ENCODE peak calls at places on chromosome 14, in four cellular contexts. W is H1, O is GM12878, J is HepG2. E is an unnamed sample.

GRCh38 chr14:23556700-23557440 is 799 bp downstream of the THTPA start:
- DNase-seq in W (no peak), J (no peak), O (no peak), E (no peak)

GRCh38 chr14:26966942-26967341 is 369.1 kb upstream of the NOVA1 start:
- DNase-seq in W (no peak), J (no peak), O (no peak), E (no peak)

GRCh38 chr14:61528591-61529021 is 166.7 kb upstream of the HIF1A start:
- DNase-seq in W (no peak), J (no peak), O (no peak), E (no peak)

GRCh38 chr14:59407246-59407615 is 57.9 kb downstream of the GPR135 start:
- DNase-seq in J (peak), W (no peak), O (no peak), E (no peak)

GRCh38 chr14:95065411-95065810 is 91.9 kb downstream of the DICER1 start:
- DNase-seq in J (no peak), W (no peak), O (no peak), E (no peak)

GRCh38 chr14:98855926-98856325 is 416.1 kb downstream of the BCL11B start:
- DNase-seq in O (no peak), J (no peak), W (no peak), E (no peak)

GRCh38 chr14:72550513-72550912 is 343.4 kb downstream of the DPF3 start:
- DNase-seq in O (no peak), W (no peak), J (no peak), E (no peak)

GRCh38 chr14:49982522-49982951 is 89.7 kb downstream of the ARF6 start:
- DNase-seq in J (no peak), O (no peak), W (no peak), E (no peak)

GRCh38 chr14:83826838-83827237 is 1703.1 kb upstream of the FLRT2 start:
- DNase-seq in W (no peak), J (no peak), O (no peak), E (no peak)

GRCh38 chr14:48391661-48392060 is 716.3 kb upstream of the MDGA2 start:
- DNase-seq in J (no peak), W (no peak), O (no peak), E (no peak)

GRCh38 chr14:31128601-31129526 is 78.7 kb downstream of the HECTD1 start:
- DNase-seq in O (no peak), J (no peak), W (no peak), E (no peak)

GRCh38 chr14:47674148-47674545 is 1.3 kb downstream of the MDGA2 start:
- DNase-seq in W (peak), J (no peak), O (no peak), E (no peak)

GRCh38 chr14:76133103-76133502 is 18.6 kb upstream of the GPATCH2L start:
- DNase-seq in W (no peak), O (no peak), J (peak), E (peak)

GRCh38 chr14:76718306-76719075 is 42.8 kb upstream of the VASH1 start:
- DNase-seq in J (no peak), O (no peak), W (no peak), E (no peak)

GRCh38 chr14:65904988-65905387 is 492.5 kb downstream of the FUT8 start:
- DNase-seq in O (no peak), J (no peak), W (no peak), E (no peak)

GRCh38 chr14:77025744-77026165 is 2.8 kb downstream of the IRF2BPL start:
- DNase-seq in O (no peak), W (no peak), J (no peak), E (no peak)

GRCh38 chr14:22303589-22304195 is 285.3 kb downstream of the DAD1 start:
- DNase-seq in J (no peak), W (no peak), O (no peak), E (peak)

GRCh38 chr14:58639842-58640484 is 2.2 kb downstream of the DACT1 start:
- DNase-seq in O (peak), W (no peak), J (peak), E (no peak)

GRCh38 chr14:56487090-56487667 is 92.4 kb upstream of the TMEM260 start:
- DNase-seq in W (no peak), J (no peak), O (no peak), E (peak)

GRCh38 chr14:76872796-76873432 is 46.7 kb downstream of the LRRC74A start:
- DNase-seq in J (peak), W (peak), O (no peak), E (peak)

GRCh38 chr14:76904100-76904739 is 78.0 kb downstream of the LRRC74A start:
- DNase-seq in J (no peak), O (no peak), W (no peak), E (no peak)

GRCh38 chr14:23930742-23931141 is 22.8 kb upstream of the DHRS4 start:
- DNase-seq in W (no peak), J (no peak), O (no peak), E (no peak)

GRCh38 chr14:76861574-76862255 is 35.5 kb downstream of the LRRC74A start:
- DNase-seq in O (no peak), J (no peak), W (no peak), E (no peak)

GRCh38 chr14:33652566-33653320 is 298.1 kb downstream of the EGLN3 start:
- DNase-seq in W (no peak), O (no peak), J (no peak), E (peak)

GRCh38 chr14:25122188-25122587 is 72.2 kb upstream of the STXBP6 start:
- DNase-seq in O (no peak), W (no peak), J (no peak), E (no peak)

GRCh38 chr14:36056846-36057245 is 119.7 kb downstream of the PTCSC3 start:
- DNase-seq in W (no peak), O (no peak), J (no peak), E (no peak)

GRCh38 chr14:79596531-79596930 is 614.8 kb downstream of the DIO2 start:
- DNase-seq in J (no peak), O (no peak), W (no peak), E (no peak)

GRCh38 chr14:38481939-38482678 is 226.2 kb upstream of the CLEC14A start:
- DNase-seq in O (no peak), J (no peak), W (no peak), E (no peak)

GRCh38 chr14:31263485-31264133 is 56.0 kb upstream of the HECTD1 start:
- DNase-seq in J (peak), W (no peak), O (no peak), E (no peak)

GRCh38 chr14:106094654-106095189 is 568.3 kb downstream of the TMEM121 start:
- DNase-seq in J (peak), O (no peak), W (peak), E (no peak)

DNA sequence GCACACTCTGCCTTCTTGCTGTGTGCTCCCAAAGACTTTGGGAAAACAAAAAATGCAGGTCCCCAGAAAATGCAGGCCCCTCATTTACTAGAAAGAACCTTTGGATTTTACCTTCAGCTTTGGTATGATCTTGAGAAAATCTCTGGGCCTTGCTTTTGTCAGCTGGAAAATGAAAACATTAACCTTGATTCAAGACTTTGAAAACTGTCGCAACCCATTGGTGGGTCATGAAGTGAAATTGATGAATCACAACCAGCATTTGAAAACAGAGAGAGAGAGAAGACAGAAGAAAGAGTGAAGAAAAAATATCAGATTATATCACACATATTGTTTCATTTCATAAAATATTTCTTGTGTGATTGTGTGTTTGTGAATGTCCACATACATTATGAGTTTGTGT is 322.5 kb downstream of the ZFP36L1 start:
- DNase-seq in J (no peak), O (no peak), W (no peak), E (no peak)
- TF ChIP-seq SIN3A in J (no peak), O (no peak), W (no peak), E (no peak)

GRCh38 chr14:101119830-101120571 is 216.5 kb upstream of the RTL1 start:
- DNase-seq in J (no peak), W (peak), O (no peak), E (no peak)
- TF ChIP-seq BRCA1 in J (no peak), W (no peak), O (no peak), E (no peak)

GRCh38 chr14:100417466-100417865 is 94.3 kb downstream of the SLC25A47 start:
- DNase-seq in O (no peak), W (peak), J (peak), E (peak)
- TF ChIP-seq SIN3A in O (no peak), W (no peak), J (no peak), E (no peak)

DNA sequence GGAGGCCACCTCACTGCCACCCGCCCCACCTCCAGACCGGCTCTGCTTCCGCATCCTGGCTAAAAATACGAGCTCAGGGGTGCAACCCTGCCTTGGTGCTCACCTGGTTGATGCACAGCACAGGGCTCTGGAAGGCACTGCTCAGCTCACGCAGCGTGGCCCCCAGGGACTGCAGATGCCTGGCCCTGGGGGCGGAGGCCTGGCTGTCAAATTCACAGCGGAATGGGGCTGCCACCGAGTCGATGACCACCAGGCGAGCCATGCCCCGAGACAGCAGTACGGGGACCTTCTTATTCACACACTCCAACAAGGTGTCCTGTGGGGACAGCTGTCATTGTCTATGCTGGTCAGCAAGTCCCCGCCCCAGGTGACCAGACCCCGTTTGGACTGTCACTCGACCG is 16.0 kb downstream of the XRCC3 start:
- DNase-seq in W (no peak), J (no peak), O (no peak), E (no peak)
- TF ChIP-seq BRCA1 in W (no peak), J (no peak), O (no peak), E (no peak)

GRCh38 chr14:88251650-88252049 is 71.4 kb downstream of the KCNK10 start:
- DNase-seq in W (no peak), O (no peak), J (no peak), E (no peak)
- TF ChIP-seq SIN3A in W (no peak), O (no peak), J (no peak), E (no peak)

GRCh38 chr14:51614707-51615106 is 37.0 kb upstream of the FRMD6 start:
- DNase-seq in O (no peak), W (no peak), J (no peak), E (no peak)
- TF ChIP-seq BRCA1 in O (no peak), W (no peak), J (no peak), E (no peak)

GRCh38 chr14:99982449-99983250 is 82.6 kb upstream of the EVL start:
- DNase-seq in W (no peak), J (peak), O (peak), E (peak)
- TF ChIP-seq SIN3A in W (no peak), J (no peak), O (no peak), E (no peak)

GRCh38 chr14:54440454-54440853 is 720 bp downstream of the CNIH1 start:
- DNase-seq in W (no peak), J (no peak), O (no peak), E (no peak)
- TF ChIP-seq BRCA1 in W (no peak), J (no peak), O (no peak), E (no peak)

GRCh38 chr14:92590941-92591340 is 77.4 kb downstream of the RIN3 start:
- DNase-seq in O (no peak), W (no peak), J (no peak), E (no peak)

GRCh38 chr14:92586001-92586947 is 72.7 kb downstream of the RIN3 start:
- DNase-seq in W (no peak), O (peak), J (no peak), E (no peak)

GRCh38 chr14:92591346-92591745 is 77.8 kb downstream of the RIN3 start:
- DNase-seq in W (no peak), O (no peak), J (no peak), E (no peak)

GRCh38 chr14:92586966-92587365 is 73.4 kb downstream of the RIN3 start:
- DNase-seq in O (no peak), W (no peak), J (no peak), E (no peak)

GRCh38 chr14:92589213-92589852 is 75.8 kb downstream of the RIN3 start:
- DNase-seq in O (no peak), W (no peak), J (peak), E (no peak)
- TF ChIP-seq SIN3A in O (no peak), W (no peak), J (no peak), E (no peak)

GRCh38 chr14:93073833-93074769 is 41.6 kb downstream of the ITPK1 start:
- DNase-seq in W (no peak), O (no peak), J (peak), E (no peak)
- TF ChIP-seq BRCA1 in W (no peak), O (no peak), J (no peak), E (no peak)

E was measured in K562.